ENCODE peak calls at places on chromosomes 11 and 22, in six cellular contexts. R is mesendoderm, Z is neuronal stem cell, S is trophoblast cell, W is IMR-90, Y is H9. O is an unnamed sample.

GRCh38 chr11:58608331-58608730 is 14.1 kb upstream of the CNTF start:
- DNase-seq in Y (no peak), Z (no peak), W (no peak), R (no peak), S (no peak), O (no peak)

GRCh38 chr11:94938399-94939055 is 34.8 kb downstream of the CWC15 start:
- DNase-seq in W (peak), Z (no peak), S (no peak), Y (no peak), R (no peak), O (no peak)

GRCh38 chr11:28107726-28108618 is at the start of the genes KIF18A and METTL15:
- DNase-seq in R (peak), Z (peak), Y (peak), S (peak), W (peak), O (peak)

GRCh38 chr22:32380991-32381390 is 23.3 kb downstream of the RFPL3 start:
- DNase-seq in W (peak), Y (no peak), R (no peak), Z (no peak), S (no peak), O (no peak)

GRCh38 chr11:2928605-2929510 is at the start of gene PHLDA2:
- DNase-seq in S (peak), Y (peak), R (peak), W (peak), Z (no peak), O (peak)

GRCh38 chr11:126112547-126112946 is 49.9 kb upstream of the CDON start:
- DNase-seq in Z (no peak), R (peak), S (no peak), W (no peak), Y (no peak), O (no peak)

GRCh38 chr11:12318791-12319733 is 58.3 kb upstream of the PARVA start:
- DNase-seq in R (no peak), S (no peak), Y (no peak), Z (no peak), W (peak), O (no peak)

GRCh38 chr11:91243630-91244029 is 981.0 kb upstream of the FAT3 start:
- DNase-seq in S (no peak), Y (no peak), W (no peak), R (no peak), Z (no peak), O (no peak)

GRCh38 chr11:72069200-72069599 is 11.1 kb downstream of the NUMA1 start:
- DNase-seq in S (no peak), Z (no peak), Y (no peak), R (no peak), W (no peak), O (no peak)

GRCh38 chr11:3154001-3154599 is 11.0 kb downstream of the OSBPL5 start:
- DNase-seq in Z (no peak), Y (no peak), R (no peak), W (no peak), S (no peak), O (no peak)

GRCh38 chr22:27283240-27283639 is 518.3 kb downstream of the MN1 start:
- DNase-seq in S (no peak), W (no peak), Y (no peak), Z (no peak), R (no peak), O (no peak)

GRCh38 chr11:18264677-18265542 is 1.2 kb upstream of the SAA1 start:
- DNase-seq in Y (no peak), W (no peak), Z (no peak), S (no peak), R (no peak), O (no peak)

GRCh38 chr11:95365346-95365745 is 134.3 kb upstream of the SESN3 start:
- DNase-seq in W (no peak), R (no peak), S (no peak), Z (no peak), Y (no peak), O (no peak)

GRCh38 chr11:10480760-10481159 is 25.7 kb downstream of the AMPD3 start:
- DNase-seq in Z (no peak), R (no peak), Y (no peak), W (no peak), S (no peak), O (no peak)

GRCh38 chr11:73195191-73196007 is 22.7 kb upstream of the P2RY2 start:
- DNase-seq in W (no peak), Z (no peak), Y (no peak), S (peak), R (no peak), O (no peak)

GRCh38 chr11:36027731-36028130 is 83.9 kb downstream of the LDLRAD3 start:
- DNase-seq in Y (no peak), Z (no peak), S (no peak), R (peak), W (no peak), O (no peak)

GRCh38 chr11:9850224-9850895 is 186.5 kb downstream of the SWAP70 start:
- DNase-seq in Y (no peak), Z (no peak), R (no peak), W (peak), S (peak), O (no peak)

GRCh38 chr11:93528757-93529639 is 14.2 kb downstream of the SMCO4 start:
- DNase-seq in S (no peak), R (no peak), W (no peak), Z (no peak), Y (no peak), O (no peak)

GRCh38 chr11:59754859-59755700 is at the start of gene STX3:
- DNase-seq in R (peak), S (peak), W (peak), Y (peak), Z (peak), O (peak)

GRCh38 chr11:135074397-135074998 is 662.5 kb upstream of the B3GAT1 start:
- DNase-seq in W (no peak), Z (no peak), Y (no peak), S (no peak), R (peak), O (no peak)

GRCh38 chr11:108788565-108789199 is 123.8 kb downstream of the DDX10 start:
- DNase-seq in Z (peak), W (peak), S (peak), R (peak), Y (peak), O (peak)

GRCh38 chr11:1888811-1889526 is 2.7 kb downstream of the PRR33 start:
- DNase-seq in Y (no peak), Z (no peak), S (no peak), W (no peak), R (no peak), O (no peak)

GRCh38 chr11:19646308-19646707 is 66.3 kb upstream of the NAV2 start:
- DNase-seq in W (peak), R (no peak), S (no peak), Y (no peak), Z (no peak), O (no peak)

GRCh38 chr11:36492724-36493304 is 17.3 kb downstream of the TRAF6 start:
- DNase-seq in Z (peak), W (peak), S (peak), Y (no peak), R (peak), O (no peak)

GRCh38 chr11:117933930-117934329 is 4.7 kb upstream of the TMPRSS13 start:
- DNase-seq in W (no peak), Z (no peak), Y (peak), R (peak), S (no peak), O (no peak)

GRCh38 chr22:37563153-37564081 is 3.1 kb downstream of the CDC42EP1 start:
- DNase-seq in S (peak), Z (no peak), W (peak), R (peak), Y (no peak), O (no peak)

GRCh38 chr22:37561209-37562048 is 1.1 kb downstream of the CDC42EP1 start:
- DNase-seq in S (peak), Z (peak), R (peak), W (peak), Y (peak), O (peak)

GRCh38 chr22:37564111-37564711 is 3.9 kb downstream of the CDC42EP1 start:
- DNase-seq in Y (no peak), S (peak), W (peak), R (no peak), Z (no peak), O (no peak)

GRCh38 chr22:37560682-37561208 is 465 bp downstream of the CDC42EP1 start:
- DNase-seq in Y (peak), R (peak), Z (no peak), W (peak), S (no peak), O (no peak)

DNA sequence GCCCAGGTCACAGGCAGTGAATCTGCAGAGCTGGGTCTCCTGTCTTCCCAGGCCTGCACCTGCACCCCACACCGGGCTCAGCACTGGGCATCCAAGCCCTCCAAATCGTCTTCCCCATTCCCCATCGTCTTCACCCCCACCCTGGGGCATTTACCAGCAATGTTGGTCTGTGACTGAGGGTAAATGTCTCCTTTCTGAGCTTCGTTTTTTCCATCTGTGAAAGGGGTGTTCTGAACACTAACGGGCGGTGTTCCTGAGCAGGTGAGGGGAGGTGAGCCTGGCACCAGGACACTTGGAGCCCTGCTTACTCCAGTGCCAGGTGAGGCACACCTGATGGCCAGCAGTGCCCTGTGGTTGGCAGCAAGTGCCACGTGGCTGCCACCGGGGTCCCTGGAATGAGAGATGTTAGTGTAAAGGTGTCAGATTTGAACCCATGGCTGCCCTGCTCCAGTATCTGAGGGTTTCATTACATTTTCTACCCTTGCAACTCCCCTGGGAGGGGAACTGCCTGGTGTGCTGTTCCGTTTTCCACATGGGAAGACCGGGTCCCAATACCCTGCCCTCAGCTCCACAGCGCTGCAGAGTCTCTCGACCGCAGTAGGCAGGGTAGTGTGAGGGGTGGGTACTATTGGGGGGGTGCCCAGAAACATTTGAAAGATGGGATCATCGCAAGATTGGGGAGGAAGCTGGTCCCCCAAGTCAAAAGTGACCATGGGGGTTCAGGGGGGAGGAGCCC is 1.9 kb downstream of the CDC42EP1 start:
- DNase-seq in Z (no peak), Y (no peak), S (no peak), R (no peak), W (no peak), O (no peak)
- H3K4ac ChIP-seq in Z (no peak), Y (peak), S (peak), R (peak), W (peak), O (peak)

GRCh38 chr11:69012092-69013008 is 696 bp downstream of the MRGPRF start:
- DNase-seq in W (peak), Z (no peak), R (no peak), Y (no peak), S (no peak), O (no peak)
- H3K4ac ChIP-seq in W (peak), Z (peak), R (no peak), Y (no peak), S (no peak), O (no peak)

DNA sequence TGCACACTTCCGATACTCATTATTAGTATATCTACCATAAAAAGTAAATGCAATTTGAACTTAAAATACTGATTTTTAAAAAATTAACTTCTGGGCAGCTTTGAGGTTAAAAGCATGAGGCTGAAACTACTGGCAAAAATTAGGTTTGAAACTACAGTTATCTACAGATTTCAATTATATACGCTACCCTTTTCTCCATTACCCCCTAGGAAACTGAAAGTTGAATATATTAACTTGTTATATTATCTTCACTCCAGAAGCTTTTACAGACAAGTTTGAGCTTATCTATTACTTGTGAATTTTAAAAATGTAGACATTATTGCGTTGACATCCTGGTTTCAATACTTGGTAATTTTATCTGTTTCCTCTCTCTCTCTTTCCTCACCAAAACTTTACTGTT is 96.7 kb upstream of the DDI1 start:
- DNase-seq in S (no peak), W (no peak), R (no peak), Y (no peak), Z (no peak), O (no peak)
- H3K4ac ChIP-seq in S (no peak), W (no peak), R (no peak), Y (no peak), Z (no peak), O (no peak)

DNA sequence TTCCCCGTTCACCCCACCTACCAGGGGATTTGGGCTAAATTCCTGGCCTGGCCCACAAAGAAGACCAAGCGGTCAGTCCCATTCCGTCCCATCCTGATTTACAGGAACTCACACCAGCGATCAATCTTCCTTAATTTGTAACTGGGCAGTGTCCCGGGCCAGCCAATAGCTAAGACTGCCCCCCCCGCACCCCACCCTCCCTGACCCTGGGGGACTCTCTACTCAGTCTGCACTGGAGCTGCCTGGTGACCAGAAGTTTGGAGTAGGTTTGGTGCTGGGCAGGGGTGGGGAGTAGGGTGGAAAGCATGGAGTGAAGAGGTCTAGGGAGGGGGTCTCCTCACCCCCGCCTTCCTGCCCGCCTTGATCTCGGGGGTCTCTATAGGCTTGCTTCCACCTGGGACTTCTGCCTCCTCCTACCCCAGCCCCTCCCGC is at the start of gene SERPING1:
- DNase-seq in Z (no peak), Y (no peak), S (no peak), R (no peak), W (no peak), O (no peak)
- H3K4ac ChIP-seq in Z (peak), Y (no peak), S (peak), R (peak), W (peak), O (peak)

DNA sequence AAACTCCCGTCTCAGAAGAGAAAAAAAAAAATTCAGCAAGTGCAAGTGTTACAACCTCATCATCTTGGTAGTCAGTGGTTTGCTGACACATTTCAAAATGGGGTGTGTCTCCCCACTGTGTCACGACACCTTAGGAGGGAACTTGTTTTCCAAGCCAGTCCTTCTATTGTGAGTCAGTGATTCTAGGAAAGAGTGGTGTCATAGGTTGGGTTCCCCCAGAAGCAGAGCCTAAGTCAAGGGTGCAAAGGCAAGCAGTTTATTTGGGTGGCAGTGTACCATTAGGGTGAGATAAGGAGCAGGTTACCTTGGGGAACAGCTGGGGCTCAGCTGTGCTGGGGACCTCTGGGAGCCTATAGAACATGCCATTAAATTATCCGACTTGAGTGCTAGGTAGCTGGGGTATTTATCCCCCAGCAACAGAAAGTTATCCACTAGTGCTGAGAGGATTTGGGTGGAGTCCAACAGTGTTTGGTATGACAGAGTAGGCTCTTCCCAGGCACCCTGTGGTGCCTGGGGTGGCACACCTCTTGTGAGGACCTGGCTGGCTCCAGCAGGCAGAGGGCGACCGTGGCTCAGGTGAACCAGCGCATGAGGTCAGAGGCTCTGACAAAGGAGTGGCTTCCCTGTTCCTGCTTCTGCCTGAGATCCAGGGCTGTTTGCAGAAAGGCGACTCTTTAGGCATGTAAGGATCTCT is 41.7 kb downstream of the KIAA1671 start:
- DNase-seq in R (peak), S (peak), W (no peak), Z (no peak), Y (peak), O (no peak)
- H3K4ac ChIP-seq in R (no peak), S (no peak), W (no peak), Z (no peak), Y (no peak), O (no peak)

GRCh38 chr11:61889831-61890230 is 1.5 kb downstream of the FADS3 start:
- DNase-seq in R (no peak), W (no peak), S (peak), Z (no peak), Y (no peak), O (no peak)

GRCh38 chr11:61890536-61891330 is 612 bp downstream of the FADS3 start:
- DNase-seq in Y (peak), S (peak), W (peak), R (peak), Z (no peak), O (no peak)

GRCh38 chr11:61886643-61887042 is 4.7 kb downstream of the FADS3 start:
- DNase-seq in Z (no peak), S (no peak), W (no peak), Y (no peak), R (no peak), O (no peak)

GRCh38 chr11:61888043-61888442 is 3.3 kb downstream of the FADS3 start:
- DNase-seq in W (peak), R (peak), S (peak), Y (no peak), Z (no peak), O (no peak)

GRCh38 chr11:61888590-61888989 is 2.8 kb downstream of the FADS3 start:
- DNase-seq in R (no peak), Y (no peak), S (no peak), Z (no peak), W (no peak), O (no peak)
- H3K4ac ChIP-seq in R (no peak), Y (no peak), S (no peak), Z (no peak), W (peak), O (no peak)

GRCh38 chr22:23302171-23303002 is 122.1 kb downstream of the BCR start:
- DNase-seq in R (no peak), Y (no peak), S (no peak), Z (no peak), W (no peak), O (no peak)

GRCh38 chr22:23305321-23305910 is 125.1 kb downstream of the BCR start:
- DNase-seq in Y (no peak), W (peak), R (no peak), Z (no peak), S (no peak), O (no peak)

GRCh38 chr22:23300476-23300875 is 120.2 kb downstream of the BCR start:
- DNase-seq in W (no peak), S (no peak), Y (no peak), R (no peak), Z (no peak), O (no peak)

GRCh38 chr22:23305922-23306374 is 125.6 kb downstream of the BCR start:
- DNase-seq in W (peak), S (no peak), R (no peak), Y (no peak), Z (no peak), O (no peak)

GRCh38 chr22:23301591-23301990 is 121.3 kb downstream of the BCR start:
- DNase-seq in Z (no peak), Y (no peak), R (no peak), W (no peak), S (no peak), O (no peak)
- H3K4ac ChIP-seq in Z (no peak), Y (no peak), R (no peak), W (no peak), S (no peak), O (no peak)

GRCh38 chr11:114075891-114076441 is 16.5 kb downstream of the ZBTB16 start:
- DNase-seq in S (peak), W (peak), Y (peak), Z (peak), R (peak), O (no peak)
- H3K4ac ChIP-seq in S (no peak), W (no peak), Y (no peak), Z (no peak), R (no peak), O (no peak)

GRCh38 chr11:106986673-106987072 is 31.6 kb downstream of the GUCY1A2 start:
- DNase-seq in Y (no peak), R (no peak), S (no peak), Z (no peak), W (no peak), O (no peak)
- H3K4ac ChIP-seq in Y (no peak), R (no peak), S (no peak), Z (no peak), W (no peak), O (no peak)

GRCh38 chr11:67268684-67269268 is 2.5 kb downstream of the GRK2 start:
- DNase-seq in Y (no peak), W (no peak), R (no peak), S (no peak), Z (no peak), O (no peak)
- H3K4ac ChIP-seq in Y (no peak), W (no peak), R (no peak), S (peak), Z (no peak), O (no peak)

O was measured in H1.